ENCODE peak calls at places on chromosomes 11 and 22, in seven cellular contexts. One of them, this sample, is unnamed.

GRCh38 chr22:17472886-17473285 is 90.4 kb upstream of the SLC25A18 start:
- DNase-seq in trophoblast cell: no peak
- DNase-seq in IMR-90: no peak
- DNase-seq in mesendoderm: peak
- DNase-seq in neuronal stem cell: peak
- DNase-seq in H1: no peak
- DNase-seq in mesenchymal stem cell: no peak
- DNase-seq in this sample: no peak

GRCh38 chr11:70191495-70192140 is 11.5 kb upstream of the FADD start:
- DNase-seq in neuronal stem cell: peak
- DNase-seq in IMR-90: peak
- DNase-seq in H1: peak
- DNase-seq in trophoblast cell: peak
- DNase-seq in mesenchymal stem cell: peak
- DNase-seq in mesendoderm: peak
- DNase-seq in this sample: peak

GRCh38 chr11:1403721-1404460 is 14.2 kb downstream of the BRSK2 start:
- DNase-seq in mesendoderm: no peak
- DNase-seq in trophoblast cell: no peak
- DNase-seq in H1: no peak
- DNase-seq in mesenchymal stem cell: no peak
- DNase-seq in neuronal stem cell: no peak
- DNase-seq in IMR-90: no peak
- DNase-seq in this sample: no peak

GRCh38 chr22:50728523-50728931 is 9.5 kb upstream of the ACR start:
- DNase-seq in trophoblast cell: no peak
- DNase-seq in H1: no peak
- DNase-seq in mesenchymal stem cell: no peak
- DNase-seq in mesendoderm: no peak
- DNase-seq in neuronal stem cell: no peak
- DNase-seq in IMR-90: no peak
- DNase-seq in this sample: no peak

GRCh38 chr22:35598396-35598710 is 18.8 kb downstream of the MB start:
- DNase-seq in mesenchymal stem cell: no peak
- DNase-seq in IMR-90: no peak
- DNase-seq in neuronal stem cell: no peak
- DNase-seq in mesendoderm: no peak
- DNase-seq in H1: no peak
- DNase-seq in trophoblast cell: no peak
- DNase-seq in this sample: no peak

GRCh38 chr11:75827562-75827961 is 12.6 kb downstream of the UVRAG start:
- DNase-seq in IMR-90: peak
- DNase-seq in neuronal stem cell: no peak
- DNase-seq in trophoblast cell: no peak
- DNase-seq in H1: no peak
- DNase-seq in mesenchymal stem cell: no peak
- DNase-seq in mesendoderm: no peak
- DNase-seq in this sample: no peak

GRCh38 chr11:56783448-56784041 is 35.0 kb upstream of the OR9G4 start:
- DNase-seq in neuronal stem cell: peak
- DNase-seq in H1: no peak
- DNase-seq in mesendoderm: peak
- DNase-seq in trophoblast cell: peak
- DNase-seq in mesenchymal stem cell: peak
- DNase-seq in IMR-90: peak
- DNase-seq in this sample: no peak

GRCh38 chr22:40890881-40891280 is 29.0 kb upstream of the DNAJB7 start:
- DNase-seq in neuronal stem cell: no peak
- DNase-seq in trophoblast cell: no peak
- DNase-seq in H1: no peak
- DNase-seq in mesendoderm: no peak
- DNase-seq in mesenchymal stem cell: no peak
- DNase-seq in IMR-90: peak
- DNase-seq in this sample: no peak

GRCh38 chr11:120482149-120482548 is 29.4 kb upstream of the GRIK4 start:
- DNase-seq in neuronal stem cell: no peak
- DNase-seq in mesendoderm: no peak
- DNase-seq in IMR-90: peak
- DNase-seq in H1: no peak
- DNase-seq in trophoblast cell: peak
- DNase-seq in mesenchymal stem cell: peak
- DNase-seq in this sample: no peak

GRCh38 chr22:47658182-47658581 is 895.7 kb downstream of the TBC1D22A start:
- DNase-seq in mesendoderm: no peak
- DNase-seq in trophoblast cell: no peak
- DNase-seq in H1: no peak
- DNase-seq in IMR-90: no peak
- DNase-seq in neuronal stem cell: no peak
- DNase-seq in mesenchymal stem cell: no peak
- DNase-seq in this sample: peak

GRCh38 chr22:47631571-47632102 is 869.2 kb downstream of the TBC1D22A start:
- DNase-seq in mesenchymal stem cell: no peak
- DNase-seq in mesendoderm: no peak
- DNase-seq in trophoblast cell: no peak
- DNase-seq in neuronal stem cell: no peak
- DNase-seq in H1: no peak
- DNase-seq in IMR-90: no peak
- DNase-seq in this sample: no peak

GRCh38 chr22:44369241-44369652 is 56.5 kb upstream of the SHISAL1 start:
- DNase-seq in mesendoderm: peak
- DNase-seq in IMR-90: no peak
- DNase-seq in neuronal stem cell: no peak
- DNase-seq in mesenchymal stem cell: no peak
- DNase-seq in H1: peak
- DNase-seq in trophoblast cell: no peak
- DNase-seq in this sample: peak

GRCh38 chr11:20397281-20397680 is 9.8 kb downstream of the PRMT3 start:
- DNase-seq in mesendoderm: peak
- DNase-seq in neuronal stem cell: no peak
- DNase-seq in IMR-90: peak
- DNase-seq in mesenchymal stem cell: peak
- DNase-seq in H1: no peak
- DNase-seq in trophoblast cell: peak
- DNase-seq in this sample: no peak

GRCh38 chr11:133163463-133164419 is 368.6 kb downstream of the OPCML start:
- DNase-seq in mesenchymal stem cell: no peak
- DNase-seq in mesendoderm: peak
- DNase-seq in trophoblast cell: peak
- DNase-seq in IMR-90: peak
- DNase-seq in H1: no peak
- DNase-seq in neuronal stem cell: peak
- DNase-seq in this sample: peak

GRCh38 chr11:57453543-57454177 is 6.7 kb upstream of the RTN4RL2 start:
- DNase-seq in mesenchymal stem cell: no peak
- DNase-seq in H1: no peak
- DNase-seq in neuronal stem cell: no peak
- DNase-seq in trophoblast cell: no peak
- DNase-seq in mesendoderm: no peak
- DNase-seq in IMR-90: no peak
- DNase-seq in this sample: no peak

GRCh38 chr11:133956650-133957633 is at the start of gene IGSF9B:
- DNase-seq in H1: peak
- DNase-seq in trophoblast cell: peak
- DNase-seq in neuronal stem cell: peak
- DNase-seq in IMR-90: peak
- DNase-seq in mesenchymal stem cell: peak
- DNase-seq in mesendoderm: peak
- DNase-seq in this sample: peak

GRCh38 chr11:64759131-64759721 is 548 bp downstream of the PYGM start:
- DNase-seq in H1: no peak
- DNase-seq in mesenchymal stem cell: no peak
- DNase-seq in neuronal stem cell: no peak
- DNase-seq in mesendoderm: no peak
- DNase-seq in IMR-90: no peak
- DNase-seq in trophoblast cell: no peak
- DNase-seq in this sample: peak

DNA sequence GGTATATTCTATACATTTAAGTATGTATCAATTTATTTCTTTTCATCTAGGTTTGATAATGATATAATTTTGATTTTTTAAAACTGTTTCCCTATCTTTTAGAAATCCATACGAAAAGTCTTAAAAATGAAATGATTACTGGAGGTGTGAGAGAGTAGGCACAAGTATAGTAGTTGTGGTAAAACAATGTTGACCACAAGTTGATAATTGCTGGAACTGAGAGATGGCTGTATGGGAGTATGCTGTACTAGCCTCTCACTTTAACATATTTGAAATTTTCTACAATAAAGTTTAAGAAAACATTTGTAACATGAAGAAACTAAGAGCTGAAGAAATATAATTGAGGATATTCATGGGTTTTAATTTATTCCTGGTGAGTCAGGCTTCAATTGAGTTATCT is 30.0 kb downstream of the FSHB start:
- DNase-seq in trophoblast cell: no peak
- DNase-seq in mesendoderm: no peak
- DNase-seq in neuronal stem cell: no peak
- DNase-seq in mesenchymal stem cell: no peak
- DNase-seq in H1: no peak
- DNase-seq in IMR-90: no peak
- DNase-seq in this sample: no peak
- H3K4ac ChIP-seq in trophoblast cell: no peak
- H3K4ac ChIP-seq in mesendoderm: no peak
- H3K4ac ChIP-seq in neuronal stem cell: no peak
- H3K4ac ChIP-seq in mesenchymal stem cell: no peak
- H3K4ac ChIP-seq in H1: no peak
- H3K4ac ChIP-seq in IMR-90: no peak
- H3K4ac ChIP-seq in this sample: no peak

DNA sequence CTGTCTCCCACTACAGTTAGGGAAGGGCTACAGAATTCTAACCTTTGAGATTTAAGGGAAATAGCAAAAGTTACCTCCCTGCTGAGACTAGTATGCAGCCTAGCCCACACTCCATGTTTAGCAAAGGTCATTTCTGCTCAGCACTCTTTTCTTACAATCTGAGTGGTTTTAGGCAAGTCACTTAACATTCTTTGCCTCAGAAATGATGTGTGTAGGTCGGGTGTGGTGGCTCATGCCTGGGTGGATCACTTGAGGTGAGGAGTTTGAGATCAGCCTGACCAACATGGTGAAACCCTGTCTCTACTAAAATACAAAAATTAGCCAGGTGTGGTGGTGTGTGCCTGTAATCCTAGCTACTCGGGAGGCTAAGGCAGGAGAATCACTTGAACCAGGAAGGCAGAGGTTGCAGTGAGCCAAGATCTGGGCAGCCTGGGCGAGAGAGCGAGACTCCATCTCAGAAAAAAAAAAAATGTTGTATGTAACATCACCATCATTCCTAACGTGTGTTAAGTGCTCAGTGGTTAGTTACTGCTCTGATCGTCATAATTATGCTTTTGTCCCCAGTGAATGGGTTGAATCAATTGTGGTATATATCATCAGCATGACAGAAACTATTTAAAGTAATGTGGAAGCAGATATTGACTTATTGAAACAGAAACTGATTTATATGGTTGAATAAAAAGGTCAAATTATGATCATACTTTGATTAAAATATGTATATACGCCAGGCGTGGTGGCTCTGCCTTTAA is 55.0 kb downstream of the COPB1 start:
- DNase-seq in mesenchymal stem cell: no peak
- DNase-seq in mesendoderm: no peak
- DNase-seq in trophoblast cell: no peak
- DNase-seq in H1: no peak
- DNase-seq in neuronal stem cell: no peak
- DNase-seq in IMR-90: no peak
- DNase-seq in this sample: no peak
- H2BK5ac ChIP-seq in mesenchymal stem cell: peak
- H2BK5ac ChIP-seq in mesendoderm: no peak
- H2BK5ac ChIP-seq in trophoblast cell: no peak
- H2BK5ac ChIP-seq in H1: no peak
- H2BK5ac ChIP-seq in neuronal stem cell: no peak
- H2BK5ac ChIP-seq in IMR-90: no peak
- H2BK5ac ChIP-seq in this sample: no peak

DNA sequence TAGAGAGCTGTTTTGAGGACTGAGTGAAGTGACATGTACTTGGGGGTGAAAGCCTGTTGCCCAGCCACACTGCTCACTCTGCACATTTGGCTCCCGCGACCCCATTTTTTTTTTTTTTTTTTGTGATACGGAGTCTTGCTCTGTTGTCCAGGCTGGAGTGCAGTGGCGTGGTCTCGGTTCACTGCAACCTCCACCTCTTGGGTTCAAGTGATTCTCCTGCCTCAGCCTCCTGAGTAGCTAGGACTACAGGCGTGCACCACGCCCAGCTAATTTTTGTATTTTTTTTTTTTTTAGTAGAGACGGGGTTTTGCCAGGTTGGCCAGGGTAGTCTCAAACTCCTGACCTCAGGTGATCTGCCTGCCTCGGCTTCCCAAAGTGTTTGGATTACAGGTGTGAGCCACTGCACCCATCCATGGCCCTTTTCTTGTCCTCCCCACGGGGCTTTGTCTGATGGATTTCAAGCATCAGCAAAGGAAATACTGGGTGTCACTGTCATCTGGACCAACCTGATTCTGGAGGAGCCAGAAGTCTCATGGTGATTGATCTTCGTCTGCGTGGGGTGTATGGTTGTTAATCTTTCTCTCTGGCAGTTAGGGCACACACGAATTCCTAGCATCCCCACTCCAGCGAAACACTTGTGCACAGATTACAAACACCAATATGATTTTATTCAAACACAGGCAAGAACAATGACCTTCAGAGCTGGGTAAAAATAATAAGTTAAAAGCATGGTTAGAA is 3.4 kb upstream of the UCP3 start:
- DNase-seq in H1: no peak
- DNase-seq in trophoblast cell: no peak
- DNase-seq in neuronal stem cell: no peak
- DNase-seq in IMR-90: no peak
- DNase-seq in mesendoderm: no peak
- DNase-seq in mesenchymal stem cell: no peak
- DNase-seq in this sample: no peak
- H3K4ac ChIP-seq in H1: no peak
- H3K4ac ChIP-seq in trophoblast cell: no peak
- H3K4ac ChIP-seq in neuronal stem cell: no peak
- H3K4ac ChIP-seq in IMR-90: no peak
- H3K4ac ChIP-seq in mesendoderm: no peak
- H3K4ac ChIP-seq in mesenchymal stem cell: no peak
- H3K4ac ChIP-seq in this sample: no peak

GRCh38 chr11:117993988-117994741 is 8.0 kb downstream of the IL10RA start:
- DNase-seq in mesenchymal stem cell: no peak
- DNase-seq in H1: no peak
- DNase-seq in IMR-90: no peak
- DNase-seq in mesendoderm: no peak
- DNase-seq in neuronal stem cell: no peak
- DNase-seq in trophoblast cell: no peak
- DNase-seq in this sample: no peak

GRCh38 chr11:117989351-117990102 is 3.3 kb downstream of the IL10RA start:
- DNase-seq in mesendoderm: no peak
- DNase-seq in H1: no peak
- DNase-seq in trophoblast cell: no peak
- DNase-seq in IMR-90: no peak
- DNase-seq in neuronal stem cell: no peak
- DNase-seq in mesenchymal stem cell: peak
- DNase-seq in this sample: no peak

GRCh38 chr11:117995472-117995871 is 9.3 kb downstream of the IL10RA start:
- DNase-seq in neuronal stem cell: no peak
- DNase-seq in trophoblast cell: no peak
- DNase-seq in mesendoderm: no peak
- DNase-seq in mesenchymal stem cell: no peak
- DNase-seq in IMR-90: no peak
- DNase-seq in H1: no peak
- DNase-seq in this sample: no peak

GRCh38 chr11:117992620-117993019 is 6.4 kb downstream of the IL10RA start:
- DNase-seq in neuronal stem cell: no peak
- DNase-seq in mesendoderm: no peak
- DNase-seq in mesenchymal stem cell: no peak
- DNase-seq in H1: no peak
- DNase-seq in IMR-90: no peak
- DNase-seq in trophoblast cell: no peak
- DNase-seq in this sample: no peak

GRCh38 chr11:117992136-117992535 is 5.9 kb downstream of the IL10RA start:
- DNase-seq in H1: no peak
- DNase-seq in mesenchymal stem cell: no peak
- DNase-seq in neuronal stem cell: no peak
- DNase-seq in mesendoderm: no peak
- DNase-seq in trophoblast cell: no peak
- DNase-seq in IMR-90: no peak
- DNase-seq in this sample: no peak
- H2BK5ac ChIP-seq in H1: no peak
- H2BK5ac ChIP-seq in mesenchymal stem cell: no peak
- H2BK5ac ChIP-seq in neuronal stem cell: no peak
- H2BK5ac ChIP-seq in mesendoderm: no peak
- H2BK5ac ChIP-seq in trophoblast cell: no peak
- H2BK5ac ChIP-seq in IMR-90: no peak
- H2BK5ac ChIP-seq in this sample: no peak

This sample was measured in H9.